ENCODE peak calls at places on chromosomes 2 and 18, in six cellular contexts. O is T-cell; U is dorsolateral prefrontal cortex; E is CD8-positive, alpha-beta memory T cell; M is NCI-H446; G is GM04503. Z is an unnamed sample.

GRCh38 chr2:241658296-241658695 is 20.8 kb downstream of the ATG4B start:
- DNase-seq in E (no peak), G (no peak), M (no peak), U (no peak), O (no peak), Z (no peak)

GRCh38 chr2:85250045-85250444 is 77.7 kb downstream of the TGOLN2 start:
- DNase-seq in U (no peak), O (no peak), G (no peak), E (no peak), M (no peak), Z (no peak)

GRCh38 chr2:232779935-232780334 is 3.6 kb upstream of the KCNJ13 start:
- DNase-seq in M (no peak), O (no peak), E (no peak), G (no peak), U (no peak), Z (no peak)

GRCh38 chr2:2646312-2647051 is 315.4 kb upstream of the MYT1L start:
- DNase-seq in O (peak; percentile 69), E (peak; percentile 16), G (no peak), U (no peak), M (no peak), Z (peak; percentile 41)

GRCh38 chr2:37378411-37378810 is 34.0 kb downstream of the QPCT start:
- DNase-seq in O (no peak), G (peak; percentile 74), M (no peak), U (no peak), E (no peak), Z (no peak)

GRCh38 chr2:143467011-143467410 is 337.8 kb downstream of the ARHGAP15 start:
- DNase-seq in G (no peak), U (no peak), O (no peak), E (no peak), M (no peak), Z (no peak)

GRCh38 chr2:13114391-13114790 is 397.7 kb downstream of the TRIB2 start:
- DNase-seq in U (no peak), G (no peak), E (no peak), M (no peak), O (no peak), Z (no peak)

GRCh38 chr2:43519711-43520221 is 76.1 kb downstream of the THADA start:
- DNase-seq in E (no peak), U (no peak), O (no peak), M (no peak), G (peak; percentile 98), Z (no peak)

GRCh38 chr2:8677646-8678592 is 3.9 kb upstream of the ID2 start:
- DNase-seq in M (peak; percentile 71), E (peak; percentile 45), G (no peak), U (no peak), O (peak; percentile 25), Z (peak; percentile 48)

GRCh38 chr2:55364189-55365055 is 55.2 kb downstream of the CCDC88A start:
- DNase-seq in E (no peak), O (no peak), G (peak; percentile 89), U (no peak), M (peak; percentile 75), Z (no peak)

GRCh38 chr18:11153096-11153495 is 3.7 kb upstream of the PIEZO2 start:
- DNase-seq in U (no peak), M (no peak), E (no peak), O (no peak), G (no peak), Z (no peak)

GRCh38 chr2:160794926-160795325 is 301.3 kb upstream of the RBMS1 start:
- DNase-seq in M (no peak), E (no peak), G (no peak), O (no peak), U (no peak), Z (no peak)

GRCh38 chr2:142825861-142826260 is 51.6 kb upstream of the KYNU start:
- DNase-seq in E (no peak), U (no peak), M (peak; percentile 29), O (no peak), G (no peak), Z (no peak)

GRCh38 chr2:8684421-8684884 is 2.6 kb downstream of the ID2 start:
- DNase-seq in E (peak; percentile 57), U (no peak), O (peak; percentile 49), G (no peak), M (peak; percentile 46), Z (peak; percentile 63)

GRCh38 chr2:143513081-143513480 is 383.9 kb downstream of the ARHGAP15 start:
- DNase-seq in M (peak; percentile 29), E (no peak), G (no peak), O (no peak), U (no peak), Z (no peak)

GRCh38 chr2:38220164-38220563 is 144.2 kb upstream of the CYP1B1 start:
- DNase-seq in U (no peak), O (no peak), M (no peak), E (no peak), G (no peak), Z (no peak)

GRCh38 chr18:35371412-35372195 is 5.5 kb downstream of the ZNF396 start:
- DNase-seq in M (no peak), O (no peak), G (no peak), U (no peak), E (no peak), Z (no peak)

GRCh38 chr2:133193544-133193943 is 374.7 kb downstream of the NCKAP5 start:
- DNase-seq in E (no peak), M (no peak), O (no peak), U (no peak), G (no peak), Z (no peak)

GRCh38 chr18:55573386-55573785 is 14.6 kb downstream of the TCF4 start:
- DNase-seq in M (no peak), O (no peak), G (no peak), U (no peak), E (no peak), Z (no peak)

GRCh38 chr18:36460854-36461253 is 163.3 kb downstream of the FHOD3 start:
- DNase-seq in U (no peak), O (no peak), M (no peak), G (no peak), E (no peak), Z (no peak)

GRCh38 chr2:236856856-236857616 is 228.7 kb upstream of the COPS8 start:
- DNase-seq in M (no peak), O (no peak), U (no peak), E (no peak), G (no peak), Z (no peak)

GRCh38 chr2:54569745-54570296 is 113.7 kb downstream of the SPTBN1 start:
- DNase-seq in G (no peak), O (peak; percentile 30), M (no peak), U (no peak), E (no peak), Z (peak; percentile 85)

GRCh38 chr2:129801575-129801974 is 177.9 kb upstream of the RAB6C start:
- DNase-seq in U (no peak), E (no peak), O (no peak), M (no peak), G (peak; percentile 30), Z (no peak)

GRCh38 chr18:45415614-45416013 is 199.7 kb upstream of the SLC14A2 start:
- DNase-seq in G (no peak), E (no peak), O (no peak), M (no peak), U (no peak), Z (no peak)

GRCh38 chr2:185955050-185955449 is 216.4 kb downstream of the FSIP2 start:
- DNase-seq in M (no peak), E (no peak), O (no peak), G (no peak), U (no peak), Z (no peak)

GRCh38 chr2:23563673-23564617 is 179.0 kb downstream of the KLHL29 start:
- DNase-seq in M (no peak), U (peak; percentile 64), G (peak; percentile 37), O (no peak), E (no peak), Z (no peak)

GRCh38 chr2:118836411-118836930 is 11.0 kb downstream of the EN1 start:
- DNase-seq in G (no peak), O (no peak), M (no peak), E (no peak), U (no peak), Z (no peak)

GRCh38 chr2:238024986-238025385 is 35.8 kb upstream of the SCLY start:
- DNase-seq in G (no peak), U (no peak), E (no peak), M (no peak), O (no peak), Z (no peak)

GRCh38 chr2:196274387-196274809 is 103.0 kb upstream of the STK17B start:
- DNase-seq in O (peak; percentile 35), G (no peak), U (no peak), M (peak; percentile 50), E (no peak), Z (peak; percentile 90)

GRCh38 chr2:206275274-206276160 is 1.1 kb downstream of the ZDBF2 start:
- DNase-seq in M (peak; percentile 30), G (peak; percentile 14), O (peak; percentile 29), E (peak; percentile 14), U (no peak), Z (peak; percentile 91)

GRCh38 chr2:66888791-66889631 is 454.1 kb downstream of the MEIS1 start:
- DNase-seq in O (no peak), U (no peak), G (peak; percentile 93), E (no peak), M (peak; percentile 78), Z (no peak)

GRCh38 chr2:150259746-150260145 is 227.7 kb downstream of the RND3 start:
- DNase-seq in E (no peak), G (no peak), O (no peak), M (no peak), U (no peak), Z (no peak)

GRCh38 chr18:8283901-8284585 is 325.2 kb upstream of the RAB12 start:
- DNase-seq in G (peak; percentile 31), O (no peak), M (no peak), U (no peak), E (no peak), Z (no peak)

GRCh38 chr2:238220892-238221521 is 17.5 kb upstream of the ILKAP start:
- DNase-seq in O (no peak), E (no peak), G (no peak), M (no peak), U (peak; percentile 78), Z (no peak)

GRCh38 chr2:149543845-149544244 is 43.7 kb downstream of the MMADHC start:
- DNase-seq in E (no peak), M (no peak), G (no peak), U (no peak), O (no peak), Z (no peak)

GRCh38 chr2:101038455-101039255 is 36.6 kb downstream of the RPL31 start:
- DNase-seq in O (no peak), M (no peak), G (no peak), U (no peak), E (no peak), Z (no peak)

GRCh38 chr2:10738192-10738591 is 16.8 kb downstream of the ATP6V1C2 start:
- DNase-seq in G (no peak), E (no peak), O (no peak), M (no peak), U (no peak), Z (no peak)

GRCh38 chr18:35386600-35387366 is 9.6 kb upstream of the ZNF396 start:
- DNase-seq in M (peak; percentile 76), U (no peak), G (no peak), E (peak; percentile 65), O (peak; percentile 77), Z (peak; percentile 63)

GRCh38 chr2:27627963-27628766 is 647 bp downstream of the CCDC121 start:
- DNase-seq in M (no peak), G (peak; percentile 66), O (no peak), E (no peak), U (no peak), Z (no peak)

Z was measured in MM.1S.